ENCODE peak calls at places on chromosomes 4 and X, in ten cellular contexts. W, Z, G, Q, I, X, S, C, O and V are unnamed samples.

GRCh38 chrX:15686818-15687685 is 22.4 kb upstream of the CLTRN start:
- DNase-seq in W (peak), Z (peak), G (peak), Q (peak), I (no peak), X (peak), S (peak), C (no peak), O (peak), V (peak)

GRCh38 chrX:103817502-103817901 is 14.6 kb downstream of the RAB9B start:
- DNase-seq in W (peak), Z (no peak), G (peak), Q (peak), I (peak), X (peak), S (no peak), C (no peak), O (peak), V (peak)

GRCh38 chr4:48196758-48197504 is 62.9 kb upstream of the TXK start:
- DNase-seq in W (no peak), Z (no peak), G (no peak), Q (peak), I (no peak), X (no peak), S (no peak), C (no peak), O (no peak), V (peak)

GRCh38 chrX:68822641-68823410 is 6.0 kb upstream of the EFNB1 start:
- DNase-seq in W (peak), Z (no peak), G (peak), Q (peak), I (no peak), X (peak), S (no peak), C (peak), O (no peak), V (peak)

GRCh38 chr4:5636766-5637670 is 71.3 kb downstream of the EVC2 start:
- DNase-seq in W (no peak), Z (no peak), G (no peak), Q (no peak), I (no peak), X (peak), S (no peak), C (no peak), O (no peak), V (no peak)

GRCh38 chrX:69063486-69063885 is 101.8 kb downstream of the PJA1 start:
- DNase-seq in W (no peak), Z (no peak), G (no peak), Q (no peak), I (no peak), X (no peak), S (no peak), C (no peak), O (no peak), V (no peak)

GRCh38 chr4:155854597-155855226 is 11.4 kb downstream of the ASIC5 start:
- DNase-seq in W (peak), Z (no peak), G (no peak), Q (no peak), I (no peak), X (peak), S (no peak), C (no peak), O (no peak), V (no peak)

GRCh38 chr4:184012937-184013336 is 107.8 kb downstream of the STOX2 start:
- DNase-seq in W (no peak), Z (no peak), G (no peak), Q (no peak), I (no peak), X (no peak), S (no peak), C (no peak), O (no peak), V (peak)

GRCh38 chr4:73776363-73776762 is 36.0 kb downstream of the CXCL8 start:
- DNase-seq in W (peak), Z (no peak), G (peak), Q (no peak), I (no peak), X (peak), S (no peak), C (no peak), O (peak), V (peak)

GRCh38 chr4:6224725-6225124 is 24.4 kb upstream of the JAKMIP1 start:
- DNase-seq in W (no peak), Z (no peak), G (no peak), Q (no peak), I (no peak), X (no peak), S (no peak), C (no peak), O (no peak), V (no peak)

GRCh38 chr4:88033309-88033708 is 25.9 kb downstream of the PKD2 start:
- DNase-seq in W (peak), Z (no peak), G (peak), Q (peak), I (no peak), X (peak), S (no peak), C (peak), O (peak), V (peak)

GRCh38 chrX:108122748-108123147 is 31.2 kb downstream of the ATG4A start:
- DNase-seq in W (no peak), Z (no peak), G (peak), Q (no peak), I (no peak), X (peak), S (no peak), C (no peak), O (no peak), V (peak)

GRCh38 chr4:78426972-78427371 is 124.6 kb upstream of the ANXA3 start:
- DNase-seq in W (no peak), Z (no peak), G (peak), Q (no peak), I (no peak), X (no peak), S (no peak), C (no peak), O (no peak), V (no peak)

GRCh38 chr4:94741304-94741703 is 16.5 kb upstream of the BMPR1B start:
- DNase-seq in W (no peak), Z (no peak), G (no peak), Q (no peak), I (no peak), X (no peak), S (no peak), C (no peak), O (no peak), V (no peak)

GRCh38 chr4:54547299-54548097 is 110.3 kb upstream of the KIT start:
- DNase-seq in W (no peak), Z (no peak), G (no peak), Q (no peak), I (no peak), X (no peak), S (no peak), C (no peak), O (peak), V (no peak)

GRCh38 chr4:12179264-12179616 is 750.5 kb upstream of the HS3ST1 start:
- DNase-seq in W (no peak), Z (no peak), G (no peak), Q (no peak), I (no peak), X (no peak), S (no peak), C (no peak), O (no peak), V (no peak)

GRCh38 chr4:87884976-87885574 is 52.3 kb downstream of the MEPE start:
- DNase-seq in W (peak), Z (no peak), G (no peak), Q (peak), I (no peak), X (no peak), S (no peak), C (no peak), O (no peak), V (peak)

GRCh38 chr4:125314676-125315570 is at the start of gene FAT4:
- DNase-seq in W (peak), Z (peak), G (peak), Q (no peak), I (peak), X (peak), S (no peak), C (peak), O (peak), V (peak)

GRCh38 chr4:15778191-15778741 is at the start of gene CD38:
- DNase-seq in W (no peak), Z (peak), G (no peak), Q (peak), I (no peak), X (peak), S (no peak), C (no peak), O (no peak), V (no peak)

GRCh38 chr4:151771664-151772063 is 10.9 kb upstream of the GATB start:
- DNase-seq in W (no peak), Z (no peak), G (no peak), Q (no peak), I (no peak), X (no peak), S (no peak), C (no peak), O (no peak), V (no peak)

GRCh38 chr4:91035276-91035675 is 908.1 kb downstream of the CCSER1 start:
- DNase-seq in W (no peak), Z (no peak), G (no peak), Q (no peak), I (no peak), X (no peak), S (no peak), C (no peak), O (no peak), V (no peak)

GRCh38 chr4:81715335-81715734 is 243.6 kb upstream of the RASGEF1B start:
- DNase-seq in W (no peak), Z (no peak), G (no peak), Q (no peak), I (no peak), X (no peak), S (no peak), C (peak), O (no peak), V (no peak)

GRCh38 chrX:23745786-23746185 is 2.7 kb upstream of the ACOT9 start:
- DNase-seq in W (no peak), Z (no peak), G (no peak), Q (no peak), I (no peak), X (no peak), S (no peak), C (no peak), O (no peak), V (peak)

GRCh38 chr4:74158561-74159396 is 861 bp downstream of the MTHFD2L start:
- DNase-seq in W (no peak), Z (no peak), G (peak), Q (peak), I (no peak), X (peak), S (no peak), C (no peak), O (no peak), V (peak)

GRCh38 chrX:8711401-8711800 is 20.5 kb downstream of the ANOS1 start:
- DNase-seq in W (no peak), Z (no peak), G (no peak), Q (peak), I (no peak), X (no peak), S (no peak), C (no peak), O (no peak), V (no peak)